ENCODE peak calls at places on chromosomes 7 and 10, in eight cellular contexts. V is neural progenitor cell; Q is KG1; N is CD8-positive, alpha-beta memory T cell; H is gastrocnemius medialis; K is GM20000; F is cardiac fibroblast; Y is stimulated activated CD4-positive, alpha-beta T cell treated with anti-CD3 and anti-CD28 coated beads, TNF-alpha, amount 100 ng/mL, for 4 hours. J is an unnamed sample.

GRCh38 chr7:150668472-150668911 is 17.0 kb upstream of the GIMAP2 start:
- DNase-seq in V (no peak), Q (no peak), N (peak), H (no peak), K (peak), F (no peak), Y (peak), J (no peak)

GRCh38 chr10:72567884-72568283 is 58.0 kb downstream of the MICU1 start:
- DNase-seq in V (peak), Q (no peak), N (no peak), H (no peak), K (peak), F (peak), Y (no peak), J (peak)

GRCh38 chr7:141686670-141687069 is 15.3 kb downstream of the DENND11 start:
- DNase-seq in V (no peak), Q (no peak), N (no peak), H (no peak), K (no peak), F (no peak), Y (no peak), J (no peak)

GRCh38 chr10:87619705-87620104 is 40.0 kb upstream of the PAPSS2 start:
- DNase-seq in V (no peak), Q (no peak), N (no peak), H (no peak), K (no peak), F (no peak), Y (no peak), J (peak)

GRCh38 chr10:131068760-131069159 is 242.8 kb downstream of the TCERG1L start:
- DNase-seq in V (no peak), Q (no peak), N (no peak), H (no peak), K (no peak), F (no peak), Y (no peak), J (no peak)

GRCh38 chr7:158740013-158740656 is 35.5 kb upstream of the NCAPG2 start:
- DNase-seq in V (no peak), Q (peak), N (no peak), H (no peak), K (no peak), F (peak), Y (no peak), J (peak)

GRCh38 chr7:16223963-16224707 is 197.2 kb downstream of the CRPPA start:
- DNase-seq in V (no peak), Q (no peak), N (peak), H (no peak), K (no peak), F (no peak), Y (no peak), J (no peak)

GRCh38 chr7:27161721-27162547 is 3.4 kb downstream of the HOXA9 start:
- DNase-seq in V (peak), Q (no peak), N (no peak), H (peak), K (no peak), F (no peak), Y (no peak), J (no peak)

GRCh38 chr10:44965104-44965503 is 5.5 kb downstream of the RASSF4 start:
- DNase-seq in V (no peak), Q (no peak), N (no peak), H (no peak), K (no peak), F (no peak), Y (no peak), J (no peak)

GRCh38 chr7:98360221-98361124 is 40.4 kb downstream of the BAIAP2L1 start:
- DNase-seq in V (peak), Q (no peak), N (no peak), H (no peak), K (no peak), F (no peak), Y (no peak), J (no peak)

GRCh38 chr7:102046373-102047117 is 229.1 kb downstream of the CUX1 start:
- DNase-seq in V (no peak), Q (no peak), N (no peak), H (no peak), K (no peak), F (peak), Y (no peak), J (no peak)

GRCh38 chr7:21365866-21366624 is 61.8 kb upstream of the SP4 start:
- DNase-seq in V (no peak), Q (no peak), N (no peak), H (no peak), K (no peak), F (no peak), Y (no peak), J (peak)

GRCh38 chr7:107643407-107643806 is 17.2 kb upstream of the SLC26A4 start:
- DNase-seq in V (no peak), Q (no peak), N (no peak), H (no peak), K (no peak), F (peak), Y (no peak), J (peak)

GRCh38 chr10:63421591-63421990 is 44.2 kb downstream of the JMJD1C start:
- DNase-seq in V (no peak), Q (no peak), N (peak), H (no peak), K (peak), F (no peak), Y (no peak), J (no peak)

GRCh38 chr7:158587425-158588084 is at the start of gene PTPRN2:
- DNase-seq in V (peak), Q (no peak), N (peak), H (peak), K (peak), F (peak), Y (peak), J (peak)

GRCh38 chr10:59098811-59099452 is 77.5 kb upstream of the PHYHIPL start:
- DNase-seq in V (no peak), Q (no peak), N (no peak), H (no peak), K (no peak), F (peak), Y (no peak), J (peak)

GRCh38 chr7:83486536-83486935 is 162.4 kb downstream of the SEMA3E start:
- DNase-seq in V (no peak), Q (no peak), N (no peak), H (no peak), K (no peak), F (no peak), Y (no peak), J (no peak)

J was measured in adipocyte.